ENCODE peak calls at places on chromosomes 13 and 19, in four cellular contexts. One of them, this sample, is unnamed.
A peak's percentile ranks its signal among the peaks of the same experiment; 100 is the strongest.

GRCh38 chr19:33557720-33558119 is 36.1 kb upstream of the PEPD start:
- DNase-seq in HepG2: no peak
- DNase-seq in H1: no peak
- DNase-seq in GM12878: no peak
- DNase-seq in this sample: no peak

GRCh38 chr19:14375055-14375581 is 6.1 kb upstream of the ADGRE5 start:
- DNase-seq in HepG2: no peak
- DNase-seq in H1: no peak
- DNase-seq in GM12878: no peak
- DNase-seq in this sample: no peak

GRCh38 chr13:52906122-52906903 is 57.9 kb upstream of the PCDH8 start:
- DNase-seq in HepG2: no peak
- DNase-seq in H1: no peak
- DNase-seq in GM12878: no peak
- DNase-seq in this sample: no peak

GRCh38 chr19:1624458-1624857 is 19.2 kb upstream of the UQCR11 start:
- DNase-seq in HepG2: peak; percentile 14
- DNase-seq in H1: peak; percentile 87
- DNase-seq in GM12878: no peak
- DNase-seq in this sample: peak; percentile 81

GRCh38 chr13:53351040-53351439 is 322.4 kb downstream of the OLFM4 start:
- DNase-seq in HepG2: no peak
- DNase-seq in H1: no peak
- DNase-seq in GM12878: no peak
- DNase-seq in this sample: no peak

GRCh38 chr19:7272856-7273578 is 21.2 kb downstream of the INSR start:
- DNase-seq in HepG2: no peak
- DNase-seq in H1: no peak
- DNase-seq in GM12878: peak; percentile 64
- DNase-seq in this sample: no peak

GRCh38 chr13:72304121-72304745 is 423.2 kb downstream of the MZT1 start:
- DNase-seq in HepG2: no peak
- DNase-seq in H1: no peak
- DNase-seq in GM12878: no peak
- DNase-seq in this sample: no peak

GRCh38 chr19:23718802-23719201 is 31.8 kb upstream of the ZNF675 start:
- DNase-seq in HepG2: no peak
- DNase-seq in H1: no peak
- DNase-seq in GM12878: no peak
- DNase-seq in this sample: no peak

GRCh38 chr19:13644648-13645047 is 119.7 kb upstream of the MRI1 start:
- DNase-seq in HepG2: no peak
- DNase-seq in H1: no peak
- DNase-seq in GM12878: no peak
- DNase-seq in this sample: no peak

GRCh38 chr19:38399537-38399936 is 3.4 kb upstream of the FAM98C start:
- DNase-seq in HepG2: no peak
- DNase-seq in H1: no peak
- DNase-seq in GM12878: no peak
- DNase-seq in this sample: no peak

GRCh38 chr19:14400913-14401312 is 18.2 kb downstream of the DDX39A start:
- DNase-seq in HepG2: no peak
- DNase-seq in H1: no peak
- DNase-seq in GM12878: peak; percentile 49
- DNase-seq in this sample: no peak

GRCh38 chr13:34243396-34243795 is 425.4 kb downstream of the RFC3 start:
- DNase-seq in HepG2: no peak
- DNase-seq in H1: no peak
- DNase-seq in GM12878: no peak
- DNase-seq in this sample: no peak

GRCh38 chr13:48505597-48506091 is 27.2 kb downstream of the RCBTB2 start:
- DNase-seq in HepG2: no peak
- DNase-seq in H1: no peak
- DNase-seq in GM12878: peak; percentile 93
- DNase-seq in this sample: no peak

GRCh38 chr13:58254961-58255360 is 623.4 kb downstream of the PCDH17 start:
- DNase-seq in HepG2: no peak
- DNase-seq in H1: no peak
- DNase-seq in GM12878: no peak
- DNase-seq in this sample: no peak

GRCh38 chr13:100887729-100888151 is 213.1 kb upstream of the TMTC4 start:
- DNase-seq in HepG2: no peak
- DNase-seq in H1: no peak
- DNase-seq in GM12878: no peak
- DNase-seq in this sample: no peak

GRCh38 chr19:15331419-15332310 is 674 bp downstream of the BRD4 start:
- DNase-seq in HepG2: no peak
- DNase-seq in H1: peak; percentile 60
- DNase-seq in GM12878: no peak
- DNase-seq in this sample: peak; percentile 58

GRCh38 chr13:105972306-105972721 is 563.1 kb downstream of the EFNB2 start:
- DNase-seq in HepG2: no peak
- DNase-seq in H1: no peak
- DNase-seq in GM12878: no peak
- DNase-seq in this sample: no peak

GRCh38 chr13:50128406-50129048 is 113.3 kb downstream of the KCNRG start:
- DNase-seq in HepG2: no peak
- DNase-seq in H1: no peak
- DNase-seq in GM12878: no peak
- DNase-seq in this sample: no peak

GRCh38 chr13:98664047-98664446 is 87.1 kb upstream of the STK24 start:
- DNase-seq in HepG2: no peak
- DNase-seq in H1: no peak
- DNase-seq in GM12878: no peak
- DNase-seq in this sample: no peak

GRCh38 chr19:996051-996838 is 4.0 kb upstream of the GRIN3B start:
- DNase-seq in HepG2: no peak
- DNase-seq in H1: peak; percentile 77
- DNase-seq in GM12878: no peak
- DNase-seq in this sample: peak; percentile 34

GRCh38 chr13:51453959-51454703 is 1.3 kb upstream of the INTS6 start:
- DNase-seq in HepG2: no peak
- DNase-seq in H1: no peak
- DNase-seq in GM12878: no peak
- DNase-seq in this sample: peak; percentile 7

GRCh38 chr13:93262729-93263128 is 36.1 kb downstream of the GPC6 start:
- DNase-seq in HepG2: no peak
- DNase-seq in H1: no peak
- DNase-seq in GM12878: no peak
- DNase-seq in this sample: no peak

GRCh38 chr13:80006940-80007339 is 334.0 kb downstream of the SPRY2 start:
- DNase-seq in HepG2: no peak
- DNase-seq in H1: no peak
- DNase-seq in GM12878: no peak
- DNase-seq in this sample: no peak

GRCh38 chr13:26584713-26585112 is 27.2 kb downstream of the WASF3 start:
- DNase-seq in HepG2: no peak
- DNase-seq in H1: no peak
- DNase-seq in GM12878: no peak
- DNase-seq in this sample: no peak

GRCh38 chr19:3469638-3470499 is 10.5 kb downstream of the SMIM24 start:
- DNase-seq in HepG2: no peak
- DNase-seq in H1: no peak
- DNase-seq in GM12878: no peak
- DNase-seq in this sample: no peak

GRCh38 chr19:15280915-15281683 is 48.9 kb upstream of the EPHX3 start:
- DNase-seq in HepG2: peak; percentile 55
- DNase-seq in H1: no peak
- DNase-seq in GM12878: no peak
- DNase-seq in this sample: peak; percentile 58

GRCh38 chr13:41960700-41961697 is at the start of gene VWA8:
- DNase-seq in HepG2: peak; percentile 59
- DNase-seq in H1: peak; percentile 92
- DNase-seq in GM12878: no peak
- DNase-seq in this sample: peak; percentile 82

GRCh38 chr19:46350029-46350757 is 3.3 kb downstream of the PPP5C start:
- DNase-seq in HepG2: no peak
- DNase-seq in H1: no peak
- DNase-seq in GM12878: no peak
- DNase-seq in this sample: no peak

GRCh38 chr19:46349311-46349993 is 2.6 kb downstream of the PPP5C start:
- DNase-seq in HepG2: no peak
- DNase-seq in H1: no peak
- DNase-seq in GM12878: no peak
- DNase-seq in this sample: no peak

GRCh38 chr19:46353730-46354528 is 7.0 kb downstream of the PPP5C start:
- DNase-seq in HepG2: no peak
- DNase-seq in H1: no peak
- DNase-seq in GM12878: no peak
- DNase-seq in this sample: no peak

GRCh38 chr19:46350758-46351159 is 3.9 kb downstream of the PPP5C start:
- DNase-seq in HepG2: no peak
- DNase-seq in H1: no peak
- DNase-seq in GM12878: peak; percentile 51
- DNase-seq in this sample: no peak

GRCh38 chr19:46351241-46352041 is 4.6 kb downstream of the PPP5C start:
- DNase-seq in HepG2: no peak
- DNase-seq in H1: no peak
- DNase-seq in GM12878: no peak
- DNase-seq in this sample: no peak
- TF ChIP-seq SP1 in HepG2: no peak
- TF ChIP-seq SP1 in H1: no peak
- TF ChIP-seq SP1 in GM12878: no peak
- TF ChIP-seq SP1 in this sample: no peak

GRCh38 chr13:111215081-111216047 is 100.3 kb downstream of the ARHGEF7 start:
- DNase-seq in HepG2: no peak
- DNase-seq in H1: no peak
- DNase-seq in GM12878: no peak
- DNase-seq in this sample: no peak

GRCh38 chr13:111216166-111216960 is 101.3 kb downstream of the ARHGEF7 start:
- DNase-seq in HepG2: peak; percentile 29
- DNase-seq in H1: peak; percentile 72
- DNase-seq in GM12878: no peak
- DNase-seq in this sample: peak; percentile 17

GRCh38 chr13:111219950-111220349 is 100.5 kb upstream of the TEX29 start:
- DNase-seq in HepG2: no peak
- DNase-seq in H1: no peak
- DNase-seq in GM12878: no peak
- DNase-seq in this sample: no peak

GRCh38 chr13:111217661-111218060 is 102.6 kb downstream of the ARHGEF7 start:
- DNase-seq in HepG2: no peak
- DNase-seq in H1: no peak
- DNase-seq in GM12878: no peak
- DNase-seq in this sample: no peak

GRCh38 chr13:111219306-111219705 is 101.1 kb upstream of the TEX29 start:
- DNase-seq in HepG2: no peak
- DNase-seq in H1: no peak
- DNase-seq in GM12878: no peak
- DNase-seq in this sample: no peak
- TF ChIP-seq SUZ12 in HepG2: no peak
- TF ChIP-seq SUZ12 in H1: no peak
- TF ChIP-seq SUZ12 in GM12878: no peak
- TF ChIP-seq SUZ12 in this sample: no peak

GRCh38 chr19:19627442-19627715 is 641 bp downstream of the LPAR2 start:
- DNase-seq in HepG2: no peak
- DNase-seq in H1: no peak
- DNase-seq in GM12878: no peak
- DNase-seq in this sample: no peak

GRCh38 chr19:19630426-19630825 is 2.4 kb upstream of the LPAR2 start:
- DNase-seq in HepG2: no peak
- DNase-seq in H1: no peak
- DNase-seq in GM12878: no peak
- DNase-seq in this sample: no peak

GRCh38 chr19:19627716-19628498 is at the start of gene LPAR2:
- DNase-seq in HepG2: no peak
- DNase-seq in H1: peak; percentile 89
- DNase-seq in GM12878: no peak
- DNase-seq in this sample: no peak

GRCh38 chr19:19630062-19630414 is 2.0 kb upstream of the LPAR2 start:
- DNase-seq in HepG2: no peak
- DNase-seq in H1: no peak
- DNase-seq in GM12878: no peak
- DNase-seq in this sample: no peak

GRCh38 chr19:19628499-19629134 is 597 bp upstream of the LPAR2 start:
- DNase-seq in HepG2: no peak
- DNase-seq in H1: peak; percentile 90
- DNase-seq in GM12878: no peak
- DNase-seq in this sample: no peak
- TF ChIP-seq SP1 in HepG2: no peak
- TF ChIP-seq SP1 in H1: no peak
- TF ChIP-seq SP1 in GM12878: no peak
- TF ChIP-seq SP1 in this sample: no peak

DNA sequence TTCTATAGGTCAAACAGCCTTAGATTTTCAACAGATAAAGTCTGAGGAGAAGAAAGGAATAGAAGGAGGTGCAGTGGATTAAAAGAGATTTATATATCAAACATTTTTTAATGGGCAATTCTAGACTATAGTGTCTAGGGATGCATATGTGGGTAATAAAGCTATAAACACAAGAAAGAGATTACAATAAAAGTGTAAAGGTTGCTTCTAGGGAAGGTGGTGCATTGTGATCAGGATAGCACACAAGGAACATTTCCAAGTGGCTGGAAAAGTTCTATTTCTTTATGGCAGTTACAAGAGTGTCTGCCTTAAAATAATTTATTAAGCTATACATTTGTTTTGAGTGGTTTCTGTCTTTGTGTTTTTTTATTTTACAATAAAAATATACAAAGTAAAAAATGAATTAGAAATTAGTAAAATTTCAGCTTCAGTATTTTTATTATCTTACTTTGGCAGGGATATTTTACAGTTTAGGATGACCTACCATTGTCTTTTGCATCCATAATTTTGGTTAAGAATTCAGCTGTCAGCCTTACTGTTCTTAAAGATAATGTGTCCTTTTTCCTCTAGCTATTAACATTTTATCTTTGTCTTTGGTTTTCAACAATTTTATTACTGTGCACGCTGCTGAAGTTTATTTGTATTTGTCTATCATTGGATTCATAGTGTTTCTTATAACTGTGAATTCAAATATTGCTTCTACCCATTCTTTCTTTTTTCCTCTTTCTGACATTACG is 221.8 kb downstream of the LACC1 start:
- DNase-seq in HepG2: no peak
- DNase-seq in H1: no peak
- DNase-seq in GM12878: no peak
- DNase-seq in this sample: no peak
- TF ChIP-seq SUZ12 in HepG2: no peak
- TF ChIP-seq SUZ12 in H1: no peak
- TF ChIP-seq SUZ12 in GM12878: no peak
- TF ChIP-seq SUZ12 in this sample: no peak

This sample was measured in HEK293T.